ENCODE peak calls at places on chromosomes 4 and X, in eight cellular contexts. One of them, this sample, is unnamed.

GRCh38 chrX:28848707-28849106 is 261.5 kb downstream of the IL1RAPL1 start:
- DNase-seq in head of caudate nucleus: no peak
- DNase-seq in H1: no peak
- DNase-seq in GM23248: no peak
- DNase-seq in HT1080: no peak
- DNase-seq in WTC11: no peak
- DNase-seq in GM10248: no peak
- DNase-seq in stimulated activated CD4-positive, alpha-beta T cell treated with anti-CD3 and anti-CD28 coated beads, Interleukin-12 subunit alpha, Interleukin-12 subunit beta, amount 100 ng/mL, for 4 hours: no peak
- DNase-seq in this sample: no peak

GRCh38 chr4:3157366-3157765 is 82.9 kb downstream of the HTT start:
- DNase-seq in HT1080: no peak
- DNase-seq in GM23248: no peak
- DNase-seq in head of caudate nucleus: no peak
- DNase-seq in GM10248: no peak
- DNase-seq in stimulated activated CD4-positive, alpha-beta T cell treated with anti-CD3 and anti-CD28 coated beads, Interleukin-12 subunit alpha, Interleukin-12 subunit beta, amount 100 ng/mL, for 4 hours: no peak
- DNase-seq in H1: no peak
- DNase-seq in WTC11: no peak
- DNase-seq in this sample: no peak

GRCh38 chr4:86706923-86707597 is 112.9 kb downstream of the PTPN13 start:
- DNase-seq in HT1080: no peak
- DNase-seq in H1: no peak
- DNase-seq in WTC11: no peak
- DNase-seq in GM23248: peak
- DNase-seq in head of caudate nucleus: peak
- DNase-seq in GM10248: no peak
- DNase-seq in stimulated activated CD4-positive, alpha-beta T cell treated with anti-CD3 and anti-CD28 coated beads, Interleukin-12 subunit alpha, Interleukin-12 subunit beta, amount 100 ng/mL, for 4 hours: no peak
- DNase-seq in this sample: no peak

GRCh38 chr4:145909331-145909730 is 29.3 kb downstream of the ZNF827 start:
- DNase-seq in H1: peak
- DNase-seq in HT1080: no peak
- DNase-seq in GM10248: no peak
- DNase-seq in stimulated activated CD4-positive, alpha-beta T cell treated with anti-CD3 and anti-CD28 coated beads, Interleukin-12 subunit alpha, Interleukin-12 subunit beta, amount 100 ng/mL, for 4 hours: no peak
- DNase-seq in WTC11: peak
- DNase-seq in head of caudate nucleus: peak
- DNase-seq in GM23248: peak
- DNase-seq in this sample: no peak

GRCh38 chrX:66731398-66731797 is 92.5 kb upstream of the EDA2R start:
- DNase-seq in stimulated activated CD4-positive, alpha-beta T cell treated with anti-CD3 and anti-CD28 coated beads, Interleukin-12 subunit alpha, Interleukin-12 subunit beta, amount 100 ng/mL, for 4 hours: no peak
- DNase-seq in HT1080: peak
- DNase-seq in H1: no peak
- DNase-seq in GM23248: peak
- DNase-seq in WTC11: no peak
- DNase-seq in GM10248: peak
- DNase-seq in head of caudate nucleus: no peak
- DNase-seq in this sample: no peak

GRCh38 chr4:7559741-7560376 is 125.1 kb upstream of the PSAPL1 start:
- DNase-seq in head of caudate nucleus: no peak
- DNase-seq in GM23248: no peak
- DNase-seq in GM10248: no peak
- DNase-seq in WTC11: no peak
- DNase-seq in H1: no peak
- DNase-seq in HT1080: no peak
- DNase-seq in stimulated activated CD4-positive, alpha-beta T cell treated with anti-CD3 and anti-CD28 coated beads, Interleukin-12 subunit alpha, Interleukin-12 subunit beta, amount 100 ng/mL, for 4 hours: no peak
- DNase-seq in this sample: no peak

GRCh38 chr4:41880022-41880837 is 55.0 kb upstream of the TMEM33 start:
- DNase-seq in GM10248: no peak
- DNase-seq in HT1080: no peak
- DNase-seq in WTC11: peak
- DNase-seq in GM23248: no peak
- DNase-seq in H1: peak
- DNase-seq in stimulated activated CD4-positive, alpha-beta T cell treated with anti-CD3 and anti-CD28 coated beads, Interleukin-12 subunit alpha, Interleukin-12 subunit beta, amount 100 ng/mL, for 4 hours: no peak
- DNase-seq in head of caudate nucleus: no peak
- DNase-seq in this sample: no peak

GRCh38 chrX:83508006-83508405 is at the start of gene POU3F4:
- DNase-seq in WTC11: peak
- DNase-seq in HT1080: no peak
- DNase-seq in head of caudate nucleus: peak
- DNase-seq in GM10248: no peak
- DNase-seq in stimulated activated CD4-positive, alpha-beta T cell treated with anti-CD3 and anti-CD28 coated beads, Interleukin-12 subunit alpha, Interleukin-12 subunit beta, amount 100 ng/mL, for 4 hours: no peak
- DNase-seq in GM23248: peak
- DNase-seq in H1: peak
- DNase-seq in this sample: no peak

GRCh38 chr4:82500830-82501229 is 61.0 kb downstream of the TMEM150C start:
- DNase-seq in stimulated activated CD4-positive, alpha-beta T cell treated with anti-CD3 and anti-CD28 coated beads, Interleukin-12 subunit alpha, Interleukin-12 subunit beta, amount 100 ng/mL, for 4 hours: no peak
- DNase-seq in H1: no peak
- DNase-seq in HT1080: no peak
- DNase-seq in head of caudate nucleus: no peak
- DNase-seq in GM23248: no peak
- DNase-seq in WTC11: no peak
- DNase-seq in GM10248: no peak
- DNase-seq in this sample: no peak

GRCh38 chr4:39922389-39922788 is 55.3 kb downstream of the PDS5A start:
- DNase-seq in stimulated activated CD4-positive, alpha-beta T cell treated with anti-CD3 and anti-CD28 coated beads, Interleukin-12 subunit alpha, Interleukin-12 subunit beta, amount 100 ng/mL, for 4 hours: no peak
- DNase-seq in head of caudate nucleus: no peak
- DNase-seq in GM23248: no peak
- DNase-seq in GM10248: no peak
- DNase-seq in WTC11: no peak
- DNase-seq in H1: no peak
- DNase-seq in HT1080: no peak
- DNase-seq in this sample: no peak

GRCh38 chr4:30952526-30953219 is 232.5 kb downstream of the PCDH7 start:
- DNase-seq in head of caudate nucleus: no peak
- DNase-seq in WTC11: no peak
- DNase-seq in HT1080: no peak
- DNase-seq in H1: no peak
- DNase-seq in GM10248: no peak
- DNase-seq in stimulated activated CD4-positive, alpha-beta T cell treated with anti-CD3 and anti-CD28 coated beads, Interleukin-12 subunit alpha, Interleukin-12 subunit beta, amount 100 ng/mL, for 4 hours: no peak
- DNase-seq in GM23248: no peak
- DNase-seq in this sample: no peak

GRCh38 chrX:129984196-129984962 is 1.9 kb downstream of the BCORL1 start:
- DNase-seq in HT1080: no peak
- DNase-seq in GM10248: peak
- DNase-seq in WTC11: peak
- DNase-seq in head of caudate nucleus: peak
- DNase-seq in H1: peak
- DNase-seq in GM23248: peak
- DNase-seq in stimulated activated CD4-positive, alpha-beta T cell treated with anti-CD3 and anti-CD28 coated beads, Interleukin-12 subunit alpha, Interleukin-12 subunit beta, amount 100 ng/mL, for 4 hours: peak
- DNase-seq in this sample: peak

GRCh38 chr4:150078996-150079581 is 844 bp downstream of the DCLK2 start:
- DNase-seq in stimulated activated CD4-positive, alpha-beta T cell treated with anti-CD3 and anti-CD28 coated beads, Interleukin-12 subunit alpha, Interleukin-12 subunit beta, amount 100 ng/mL, for 4 hours: no peak
- DNase-seq in H1: peak
- DNase-seq in GM23248: peak
- DNase-seq in head of caudate nucleus: peak
- DNase-seq in WTC11: peak
- DNase-seq in HT1080: peak
- DNase-seq in GM10248: peak
- DNase-seq in this sample: peak

GRCh38 chr4:169226565-169226964 is 44.2 kb downstream of the SH3RF1 start:
- DNase-seq in GM23248: no peak
- DNase-seq in stimulated activated CD4-positive, alpha-beta T cell treated with anti-CD3 and anti-CD28 coated beads, Interleukin-12 subunit alpha, Interleukin-12 subunit beta, amount 100 ng/mL, for 4 hours: no peak
- DNase-seq in GM10248: no peak
- DNase-seq in head of caudate nucleus: no peak
- DNase-seq in WTC11: no peak
- DNase-seq in HT1080: no peak
- DNase-seq in H1: no peak
- DNase-seq in this sample: no peak

GRCh38 chr4:83582289-83582756 is 46.4 kb downstream of the GPAT3 start:
- DNase-seq in HT1080: peak
- DNase-seq in head of caudate nucleus: no peak
- DNase-seq in GM23248: peak
- DNase-seq in GM10248: no peak
- DNase-seq in WTC11: no peak
- DNase-seq in H1: no peak
- DNase-seq in stimulated activated CD4-positive, alpha-beta T cell treated with anti-CD3 and anti-CD28 coated beads, Interleukin-12 subunit alpha, Interleukin-12 subunit beta, amount 100 ng/mL, for 4 hours: no peak
- DNase-seq in this sample: peak

GRCh38 chr4:184826315-184827266 is 823 bp upstream of the ACSL1 start:
- DNase-seq in H1: no peak
- DNase-seq in WTC11: peak
- DNase-seq in stimulated activated CD4-positive, alpha-beta T cell treated with anti-CD3 and anti-CD28 coated beads, Interleukin-12 subunit alpha, Interleukin-12 subunit beta, amount 100 ng/mL, for 4 hours: peak
- DNase-seq in HT1080: no peak
- DNase-seq in head of caudate nucleus: no peak
- DNase-seq in GM10248: peak
- DNase-seq in GM23248: peak
- DNase-seq in this sample: peak

GRCh38 chrX:103629295-103630170 is 758 bp downstream of the TCEAL1 start:
- DNase-seq in H1: peak
- DNase-seq in head of caudate nucleus: peak
- DNase-seq in GM23248: peak
- DNase-seq in stimulated activated CD4-positive, alpha-beta T cell treated with anti-CD3 and anti-CD28 coated beads, Interleukin-12 subunit alpha, Interleukin-12 subunit beta, amount 100 ng/mL, for 4 hours: peak
- DNase-seq in WTC11: peak
- DNase-seq in GM10248: peak
- DNase-seq in HT1080: peak
- DNase-seq in this sample: no peak

GRCh38 chr4:24328711-24329110 is 255.6 kb downstream of the DHX15 start:
- DNase-seq in H1: no peak
- DNase-seq in HT1080: no peak
- DNase-seq in WTC11: no peak
- DNase-seq in head of caudate nucleus: no peak
- DNase-seq in stimulated activated CD4-positive, alpha-beta T cell treated with anti-CD3 and anti-CD28 coated beads, Interleukin-12 subunit alpha, Interleukin-12 subunit beta, amount 100 ng/mL, for 4 hours: no peak
- DNase-seq in GM10248: no peak
- DNase-seq in GM23248: no peak
- DNase-seq in this sample: no peak

GRCh38 chrX:69309074-69309792 is 144.0 kb upstream of the PJA1 start:
- DNase-seq in WTC11: no peak
- DNase-seq in HT1080: no peak
- DNase-seq in GM10248: no peak
- DNase-seq in head of caudate nucleus: no peak
- DNase-seq in GM23248: no peak
- DNase-seq in H1: no peak
- DNase-seq in stimulated activated CD4-positive, alpha-beta T cell treated with anti-CD3 and anti-CD28 coated beads, Interleukin-12 subunit alpha, Interleukin-12 subunit beta, amount 100 ng/mL, for 4 hours: no peak
- DNase-seq in this sample: no peak

This sample was measured in stimulated activated naive B cell treated with anti-CD40 and anti-IgM and Interleukin-4, amounts not matched to agents 10 μg/mL and 1 μg/mL and 100 μg/mL, for 72 hours.